ENCODE peak calls at places on chromosomes 5 and 9, in four cellular contexts. Z is H1, X is GM12878, Q is HepG2. F is an unnamed sample.

GRCh38 chr5:75614165-75614564 is 2.9 kb downstream of the ANKDD1B start:
- DNase-seq in Z (no peak), X (no peak), Q (no peak), F (no peak)

GRCh38 chr5:53463909-53464621 is 16.4 kb upstream of the FST start:
- DNase-seq in Z (no peak), X (no peak), Q (no peak), F (no peak)

GRCh38 chr5:73419414-73420390 is 28.9 kb downstream of the FOXD1 start:
- DNase-seq in Z (peak), X (no peak), Q (no peak), F (no peak)

GRCh38 chr5:14110680-14111079 is 32.5 kb upstream of the TRIO start:
- DNase-seq in Z (no peak), X (no peak), Q (no peak), F (no peak)

GRCh38 chr9:4228606-4229005 is 71.3 kb downstream of the GLIS3 start:
- DNase-seq in Z (no peak), X (no peak), Q (no peak), F (no peak)

GRCh38 chr5:41869150-41869738 is 981 bp downstream of the OXCT1 start:
- DNase-seq in Z (no peak), X (no peak), Q (no peak), F (peak)

GRCh38 chr5:155943516-155944407 is 383.2 kb upstream of the SGCD start:
- DNase-seq in Z (peak), X (no peak), Q (peak), F (peak)

GRCh38 chr9:110808599-110808980 is 140.0 kb downstream of the MUSK start:
- DNase-seq in Z (no peak), X (peak), Q (no peak), F (no peak)

GRCh38 chr9:33161589-33162132 is 5.5 kb downstream of the B4GALT1 start:
- DNase-seq in Z (no peak), X (no peak), Q (no peak), F (no peak)

GRCh38 chr5:137778772-137779564 is 24.8 kb upstream of the HNRNPA0 start:
- DNase-seq in Z (no peak), X (no peak), Q (peak), F (peak)

GRCh38 chr5:133527311-133527710 is 85.0 kb downstream of the FSTL4 start:
- DNase-seq in Z (no peak), X (no peak), Q (no peak), F (no peak)

GRCh38 chr5:1214936-1215220 is 10.3 kb upstream of the SLC6A18 start:
- DNase-seq in Z (no peak), X (no peak), Q (no peak), F (no peak)

GRCh38 chr9:94464790-94465189 is 90.1 kb upstream of the PCAT7 start:
- DNase-seq in Z (no peak), X (no peak), Q (no peak), F (no peak)

GRCh38 chr5:74763504-74763903 is 3.4 kb downstream of the GFM2 start:
- DNase-seq in Z (no peak), X (no peak), Q (no peak), F (no peak)

GRCh38 chr9:90899287-90899686 is 97.7 kb downstream of the SYK start:
- DNase-seq in Z (no peak), X (no peak), Q (no peak), F (no peak)

GRCh38 chr9:105194234-105194633 is 50.2 kb upstream of the SLC44A1 start:
- DNase-seq in Z (no peak), X (no peak), Q (no peak), F (no peak)

GRCh38 chr9:14836885-14837284 is 73.3 kb downstream of the FREM1 start:
- DNase-seq in Z (no peak), X (no peak), Q (no peak), F (no peak)

DNA sequence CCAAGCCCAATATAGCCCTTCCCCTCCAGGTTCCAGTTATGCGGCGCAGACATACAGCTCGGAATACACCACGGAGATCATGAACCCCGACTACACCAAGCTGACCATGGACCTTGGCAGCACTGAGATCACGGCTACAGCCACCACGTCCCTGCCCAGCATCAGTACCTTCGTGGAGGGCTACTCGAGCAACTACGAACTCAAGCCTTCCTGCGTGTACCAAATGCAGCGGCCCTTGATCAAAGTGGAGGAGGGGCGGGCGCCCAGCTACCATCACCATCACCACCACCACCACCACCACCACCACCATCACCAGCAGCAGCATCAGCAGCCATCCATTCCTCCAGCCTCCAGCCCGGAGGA is 6.3 kb downstream of the NR4A3 start:
- DNase-seq in Z (no peak), X (no peak), Q (no peak), F (no peak)
- TF ChIP-seq SP1 in Z (no peak), X (no peak), Q (no peak), F (no peak)

DNA sequence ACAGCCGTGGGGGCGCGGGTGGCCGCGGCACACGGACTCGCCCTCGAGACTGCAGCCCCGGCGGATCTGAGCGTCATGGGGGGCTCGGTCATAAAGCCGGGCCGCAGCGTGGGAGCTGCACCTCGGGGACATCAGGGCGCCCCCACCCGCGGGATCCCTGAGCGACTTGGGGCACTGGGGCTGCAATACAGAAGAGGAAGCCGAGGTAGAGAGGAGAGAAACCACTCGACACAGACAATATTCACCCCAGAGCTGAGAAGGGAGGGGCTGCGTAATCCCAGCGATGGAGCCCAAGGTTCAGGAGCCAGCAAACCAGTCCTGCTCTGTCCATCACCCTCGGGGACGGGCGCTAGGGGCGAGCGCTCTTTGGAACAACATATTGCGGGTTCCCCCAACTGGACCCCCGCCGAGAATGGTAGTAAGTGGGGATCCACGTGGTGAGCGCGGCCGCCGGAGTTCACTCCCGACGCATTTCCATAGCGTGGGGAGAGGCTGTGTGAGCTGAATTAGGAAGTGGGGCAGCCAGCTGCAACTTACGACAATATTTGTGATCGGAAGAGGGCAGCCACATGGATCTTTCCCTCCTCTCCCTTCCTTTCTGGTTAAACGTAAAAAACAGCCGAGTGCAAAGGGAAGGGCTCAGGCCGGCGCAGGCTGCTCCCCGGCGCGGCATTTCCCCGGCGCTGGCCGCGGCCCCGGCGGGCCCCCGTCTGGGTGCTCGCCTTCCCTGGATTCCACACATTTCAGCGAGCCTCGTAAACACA is 9.9 kb downstream of the PTCH1 start:
- DNase-seq in Z (peak), X (no peak), Q (peak), F (no peak)
- TF ChIP-seq SUZ12 in Z (no peak), X (no peak), Q (no peak), F (no peak)

DNA sequence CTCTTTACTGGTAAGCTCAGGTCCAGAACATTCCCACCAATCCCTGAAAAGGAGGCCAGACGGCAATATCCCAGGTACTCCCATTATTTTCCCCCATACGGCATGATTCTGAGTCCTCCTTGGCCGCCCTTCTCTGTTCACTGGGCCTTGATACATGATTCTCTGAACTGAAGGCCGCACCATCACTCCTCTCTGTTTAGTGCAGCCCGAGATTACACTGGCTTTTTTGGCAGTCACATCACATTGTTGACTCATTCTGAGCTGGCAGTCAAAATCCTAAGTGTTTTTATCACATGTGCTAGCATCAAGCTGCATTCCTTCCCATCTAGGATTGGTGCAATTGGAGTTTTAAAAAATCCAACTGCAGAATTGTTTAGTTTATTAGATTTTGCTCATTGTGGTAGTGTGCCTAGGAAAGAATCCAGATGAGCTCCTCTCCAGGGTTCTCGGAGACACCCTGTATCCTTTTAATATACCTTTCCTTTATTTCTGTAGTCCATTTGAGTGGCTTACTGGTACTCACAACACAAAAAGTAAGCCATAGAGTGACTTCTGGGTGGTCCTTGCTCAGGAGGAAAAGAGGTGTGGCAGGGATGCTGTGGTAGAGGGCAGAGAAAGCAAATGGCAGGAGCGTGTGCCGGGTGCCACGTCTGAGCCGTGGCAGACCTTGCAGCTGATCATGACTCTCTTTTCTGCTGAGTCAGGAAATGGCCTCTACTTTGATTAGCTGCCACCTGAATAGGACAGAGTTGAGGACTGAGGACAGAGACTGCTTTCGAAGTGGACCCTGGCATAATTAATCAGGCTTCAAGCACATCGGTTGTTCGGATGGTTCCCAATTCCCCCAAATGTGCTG is 121.1 kb upstream of the IL12B start:
- DNase-seq in Z (no peak), X (no peak), Q (no peak), F (no peak)
- TF ChIP-seq SP1 in Z (no peak), X (no peak), Q (no peak), F (no peak)

GRCh38 chr5:108113950-108114349 is 267.9 kb downstream of the FBXL17 start:
- DNase-seq in Z (no peak), X (no peak), Q (no peak), F (no peak)

GRCh38 chr5:108124591-108124990 is 257.3 kb downstream of the FBXL17 start:
- DNase-seq in Z (no peak), X (no peak), Q (no peak), F (no peak)

GRCh38 chr5:108115673-108116072 is 266.2 kb downstream of the FBXL17 start:
- DNase-seq in Z (no peak), X (no peak), Q (no peak), F (no peak)

GRCh38 chr5:108122701-108123100 is 259.2 kb downstream of the FBXL17 start:
- DNase-seq in Z (no peak), X (no peak), Q (no peak), F (no peak)

DNA sequence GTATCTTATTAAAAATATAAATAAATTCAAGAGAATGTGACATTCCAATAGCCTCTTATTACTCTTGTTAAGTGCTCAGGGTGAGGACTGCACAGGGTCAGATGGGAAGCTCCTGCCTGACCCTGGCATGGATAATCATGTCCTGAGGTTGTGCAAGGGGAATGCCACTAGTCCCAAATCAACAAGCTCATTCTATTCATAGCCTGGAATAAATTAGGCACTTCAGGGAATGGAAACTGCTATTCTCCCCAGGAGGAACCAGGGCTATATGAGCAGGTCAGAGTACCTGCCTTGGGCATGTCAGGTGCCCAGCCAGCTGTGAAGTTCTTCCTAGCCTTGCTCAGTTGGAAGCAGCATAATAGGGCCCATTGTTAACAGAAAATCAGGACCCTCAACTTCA is 262.8 kb downstream of the FBXL17 start:
- DNase-seq in Z (no peak), X (no peak), Q (no peak), F (no peak)
- TF ChIP-seq SUZ12 in Z (no peak), X (no peak), Q (no peak), F (no peak)

GRCh38 chr9:133195029-133195428 is 14.0 kb downstream of the OBP2B start:
- DNase-seq in Z (no peak), X (no peak), Q (no peak), F (no peak)
- TF ChIP-seq SP1 in Z (no peak), X (no peak), Q (no peak), F (no peak)

GRCh38 chr9:125558453-125559084 is 148.4 kb downstream of the MAPKAP1 start:
- DNase-seq in Z (peak), X (peak), Q (peak), F (peak)
- TF ChIP-seq SUZ12 in Z (no peak), X (no peak), Q (no peak), F (no peak)

DNA sequence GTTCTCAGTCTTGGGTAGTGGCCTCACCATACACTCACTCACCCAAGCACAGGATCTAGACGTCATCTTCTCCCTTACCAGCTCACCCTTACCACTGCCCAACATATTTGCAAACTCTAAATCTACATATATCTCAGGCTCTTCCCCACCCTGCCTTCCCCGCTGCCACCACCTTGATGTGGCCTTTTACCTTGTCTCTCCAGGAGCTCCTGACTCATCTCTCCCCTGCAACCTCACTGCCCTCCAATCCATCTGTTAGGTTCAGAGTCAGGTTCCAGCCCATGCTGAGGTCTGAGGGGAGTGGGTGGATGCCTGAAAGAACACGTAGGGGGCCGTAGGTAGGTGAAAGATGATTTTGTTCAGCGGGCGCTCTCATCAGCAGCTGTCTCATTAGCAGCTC is 23.3 kb upstream of the CKMT2 start:
- DNase-seq in Z (no peak), X (no peak), Q (no peak), F (no peak)
- TF ChIP-seq SP1 in Z (no peak), X (no peak), Q (no peak), F (no peak)